ENCODE peak calls at places on chromosome 6, in six cellular contexts. B, K, C, G, F and W are unnamed samples.

GRCh38 chr6:126181173-126181741 is 158.7 kb upstream of the CENPW start:
- DNase-seq in B (no peak), K (peak; percentile 23), C (peak; percentile 85), G (peak; percentile 12), F (no peak), W (no peak)

GRCh38 chr6:149271348-149272340 is 45.9 kb upstream of the TAB2 start:
- DNase-seq in B (peak; percentile 23), K (no peak), C (no peak), G (no peak), F (no peak), W (no peak)

GRCh38 chr6:115969207-115969929 is 91.3 kb downstream of the FRK start:
- DNase-seq in B (peak; percentile 7), K (no peak), C (peak; percentile 73), G (no peak), F (no peak), W (no peak)

GRCh38 chr6:2266031-2266430 is 20.6 kb upstream of the GMDS start:
- DNase-seq in B (no peak), K (no peak), C (no peak), G (no peak), F (no peak), W (no peak)

GRCh38 chr6:105890521-105891244 is 195.5 kb upstream of the PRDM1 start:
- DNase-seq in B (peak; percentile 21), K (peak; percentile 53), C (no peak), G (no peak), F (no peak), W (no peak)

GRCh38 chr6:139109558-139109957 is 25.3 kb upstream of the HECA start:
- DNase-seq in B (peak; percentile 45), K (peak; percentile 43), C (peak; percentile 79), G (peak; percentile 32), F (no peak), W (peak; percentile 41)

GRCh38 chr6:117272032-117272866 is 6.9 kb downstream of the VGLL2 start:
- DNase-seq in B (no peak), K (no peak), C (peak; percentile 30), G (no peak), F (no peak), W (no peak)

GRCh38 chr6:158010591-158011477 is 29.2 kb downstream of the SYNJ2 start:
- DNase-seq in B (no peak), K (no peak), C (no peak), G (no peak), F (no peak), W (no peak)

GRCh38 chr6:136753624-136754023 is 38.7 kb downstream of the MAP3K5 start:
- DNase-seq in B (no peak), K (no peak), C (peak; percentile 15), G (no peak), F (no peak), W (no peak)

GRCh38 chr6:100078509-100078908 is 84.5 kb upstream of the MCHR2 start:
- DNase-seq in B (peak; percentile 57), K (peak; percentile 71), C (peak; percentile 83), G (peak; percentile 32), F (no peak), W (peak; percentile 17)

GRCh38 chr6:12149944-12150510 is 137.9 kb downstream of the HIVEP1 start:
- DNase-seq in B (no peak), K (no peak), C (no peak), G (no peak), F (no peak), W (no peak)

GRCh38 chr6:13466304-13467215 is 20.8 kb downstream of the GFOD1 start:
- DNase-seq in B (peak; percentile 29), K (no peak), C (no peak), G (peak; percentile 36), F (no peak), W (no peak)

GRCh38 chr6:83613378-83613777 is 95.5 kb downstream of the SNAP91 start:
- DNase-seq in B (no peak), K (no peak), C (no peak), G (no peak), F (no peak), W (no peak)

GRCh38 chr6:33430991-33431879 is 11.4 kb downstream of the SYNGAP1 start:
- DNase-seq in B (peak; percentile 64), K (no peak), C (peak; percentile 97), G (no peak), F (no peak), W (peak; percentile 78)

GRCh38 chr6:134074151-134074712 is 21.8 kb upstream of the SLC2A12 start:
- DNase-seq in B (no peak), K (no peak), C (peak; percentile 92), G (no peak), F (no peak), W (no peak)

GRCh38 chr6:63395388-63395787 is 75.6 kb upstream of the LGSN start:
- DNase-seq in B (no peak), K (no peak), C (peak; percentile 2), G (no peak), F (no peak), W (no peak)

GRCh38 chr6:45613678-45614077 is 235.9 kb upstream of the SUPT3H start:
- DNase-seq in B (peak; percentile 80), K (no peak), C (no peak), G (no peak), F (no peak), W (peak; percentile 59)

GRCh38 chr6:5468586-5468985 is 207.3 kb downstream of the FARS2 start:
- DNase-seq in B (peak; percentile 54), K (no peak), C (no peak), G (no peak), F (no peak), W (no peak)

GRCh38 chr6:42279144-42279781 is 61.6 kb upstream of the MRPS10 start:
- DNase-seq in B (peak; percentile 72), K (peak; percentile 79), C (no peak), G (no peak), F (no peak), W (peak; percentile 66)

GRCh38 chr6:15780437-15780836 is 117.6 kb upstream of the DTNBP1 start:
- DNase-seq in B (no peak), K (no peak), C (no peak), G (no peak), F (no peak), W (no peak)

GRCh38 chr6:15786846-15787245 is 124.0 kb upstream of the DTNBP1 start:
- DNase-seq in B (no peak), K (no peak), C (no peak), G (no peak), F (no peak), W (no peak)

GRCh38 chr6:15781333-15781732 is 118.5 kb upstream of the DTNBP1 start:
- DNase-seq in B (no peak), K (no peak), C (no peak), G (no peak), F (no peak), W (no peak)

GRCh38 chr6:15781890-15782289 is 119.1 kb upstream of the DTNBP1 start:
- DNase-seq in B (no peak), K (no peak), C (no peak), G (no peak), F (no peak), W (no peak)

GRCh38 chr6:15783484-15783883 is 120.7 kb upstream of the DTNBP1 start:
- DNase-seq in B (no peak), K (no peak), C (no peak), G (no peak), F (no peak), W (no peak)
- H3K9me2 ChIP-seq in B (no peaks in the 10 kb centered on the region), K (no peaks in the 10 kb centered on the region), C (peaks cover 11% of the 10 kb centered on the region), G (no peaks in the 10 kb centered on the region), F (no peaks in the 10 kb centered on the region), W (no peaks in the 10 kb centered on the region)

GRCh38 chr6:155303361-155303870 is 10.9 kb downstream of the TFB1M start:
- DNase-seq in B (no peak), K (no peak), C (no peak), G (no peak), F (no peak), W (no peak)

GRCh38 chr6:155297669-155298068 is 16.6 kb downstream of the TFB1M start:
- DNase-seq in B (no peak), K (no peak), C (no peak), G (no peak), F (no peak), W (no peak)

GRCh38 chr6:155306958-155307357 is 7.3 kb downstream of the TFB1M start:
- DNase-seq in B (no peak), K (no peak), C (no peak), G (no peak), F (no peak), W (no peak)

GRCh38 chr6:155301867-155302266 is 12.4 kb downstream of the TFB1M start:
- DNase-seq in B (peak; percentile 8), K (no peak), C (peak; percentile 10), G (no peak), F (no peak), W (no peak)
- TF ChIP-seq EZH2phosphoT487 in B (no peak), K (no peak), C (no peak), G (no peak), F (no peak), W (no peak)

DNA sequence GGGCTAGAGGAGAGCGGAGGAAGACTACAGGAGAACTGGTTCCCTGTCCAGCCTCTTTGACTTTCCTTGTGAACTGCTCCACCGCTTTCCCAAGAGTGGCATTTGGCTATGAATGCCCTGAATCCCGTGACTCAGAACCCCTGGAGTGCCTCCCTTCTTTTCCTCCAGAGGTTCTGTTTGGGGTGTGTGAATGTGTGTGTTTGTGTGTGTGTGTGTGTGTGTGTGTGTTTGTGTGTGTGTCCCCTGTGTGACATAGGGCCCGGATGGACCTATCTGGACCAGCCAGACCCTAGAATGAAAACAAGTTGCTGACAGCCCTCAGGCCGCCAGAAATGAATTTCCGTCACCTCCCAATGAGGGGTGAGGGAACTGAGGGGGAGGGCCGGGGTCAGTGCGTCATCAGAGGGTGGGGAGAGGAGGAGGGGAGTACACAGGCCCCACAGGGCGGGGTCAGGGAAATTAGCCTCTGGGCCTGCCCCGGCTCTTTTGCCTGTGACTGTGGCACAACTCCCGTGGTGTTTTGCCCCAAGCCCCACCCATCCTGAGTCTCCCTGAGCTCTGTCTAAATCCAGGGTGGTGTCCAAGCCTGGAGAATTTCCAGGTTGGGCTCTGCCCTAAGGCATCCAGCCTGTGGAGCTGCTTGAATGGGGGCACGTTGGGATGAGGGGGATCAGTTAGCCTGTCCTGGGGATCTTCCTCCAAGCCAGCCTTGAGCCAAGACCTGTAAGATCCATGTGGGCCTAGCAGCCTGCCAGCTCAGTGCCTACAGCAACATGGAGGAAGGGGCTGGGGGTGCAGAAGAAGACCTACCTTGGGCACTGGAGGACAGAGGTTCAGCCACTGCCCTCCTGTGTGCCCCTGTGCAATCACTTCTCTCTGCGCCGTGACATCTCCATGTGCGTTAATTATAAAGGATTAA is 15.2 kb upstream of the MRPS18A start:
- DNase-seq in B (peak; percentile 97), K (peak; percentile 93), C (peak; percentile 98), G (peak; percentile 92), F (no peak), W (peak; percentile 94)
- H3K27me3 ChIP-seq in B (no peaks in the 10 kb centered on the region), K (no peaks in the 10 kb centered on the region), C (no peaks in the 10 kb centered on the region), G (no peaks in the 10 kb centered on the region), F (no peaks in the 10 kb centered on the region), W (no peaks in the 10 kb centered on the region)

GRCh38 chr6:150848400-150848799 is 17.1 kb upstream of the MTHFD1L start:
- DNase-seq in B (no peak), K (no peak), C (no peak), G (no peak), F (no peak), W (no peak)

GRCh38 chr6:150841189-150841588 is 24.3 kb upstream of the MTHFD1L start:
- DNase-seq in B (no peak), K (no peak), C (no peak), G (no peak), F (no peak), W (no peak)

GRCh38 chr6:150841697-150842096 is 23.8 kb upstream of the MTHFD1L start:
- DNase-seq in B (peak; percentile 11), K (no peak), C (no peak), G (no peak), F (no peak), W (no peak)

GRCh38 chr6:150844371-150844770 is 21.1 kb upstream of the MTHFD1L start:
- DNase-seq in B (no peak), K (no peak), C (no peak), G (no peak), F (no peak), W (no peak)

GRCh38 chr6:150846641-150847040 is 18.9 kb upstream of the MTHFD1L start:
- DNase-seq in B (no peak), K (no peak), C (no peak), G (no peak), F (no peak), W (no peak)
- H3K9me2 ChIP-seq in B (no peaks in the 10 kb centered on the region), K (no peaks in the 10 kb centered on the region), C (no peaks in the 10 kb centered on the region), G (no peaks in the 10 kb centered on the region), F (no peaks in the 10 kb centered on the region), W (no peaks in the 10 kb centered on the region)